ENCODE peak calls at places on chromosomes 4 and X, in ten cellular contexts. P, M, J, F, E, G, Y, D, U and X are unnamed samples.

GRCh38 chrX:35699642-35700041 is 98.5 kb upstream of the MAGEB16 start:
- DNase-seq in D (no peak), Y (no peak), P (no peak), E (no peak), M (no peak), U (no peak), J (no peak), F (no peak), G (no peak), X (no peak)

GRCh38 chr4:41241919-41242318 is 14.8 kb upstream of the UCHL1 start:
- DNase-seq in M (no peak), E (no peak), U (no peak), J (no peak), F (no peak), Y (no peak), G (no peak), P (no peak), D (no peak), X (no peak)

GRCh38 chrX:51891821-51892551 is 1.4 kb upstream of the MAGED1 start:
- DNase-seq in G (peak; percentile 31), E (peak; percentile 24), U (no peak), J (no peak), Y (no peak), D (no peak), M (peak; percentile 75), P (peak; percentile 42), F (peak; percentile 69), X (no peak)

GRCh38 chrX:150765237-150765636 is 72.0 kb downstream of the MTMR1 start:
- DNase-seq in P (peak; percentile 36), U (no peak), E (no peak), J (no peak), M (no peak), D (no peak), Y (no peak), F (no peak), G (no peak), X (no peak)

GRCh38 chr4:3639613-3640586 is 107.7 kb upstream of the LRPAP1 start:
- DNase-seq in Y (no peak), F (no peak), J (no peak), U (no peak), P (no peak), E (no peak), M (peak; percentile 9), D (no peak), G (no peak), X (no peak)

GRCh38 chr4:119124314-119124713 is 11.3 kb upstream of the MYOZ2 start:
- DNase-seq in F (no peak), E (no peak), P (no peak), U (no peak), M (peak; percentile 80), G (no peak), Y (no peak), J (peak; percentile 8), D (no peak), X (no peak)

GRCh38 chr4:75542824-75543223 is 13.0 kb upstream of the ODAPH start:
- DNase-seq in J (peak; percentile 99), E (no peak), D (no peak), G (no peak), M (peak; percentile 93), F (peak; percentile 96), P (no peak), Y (no peak), U (no peak), X (no peak)

GRCh38 chr4:139606600-139607301 is 50.7 kb upstream of the SETD7 start:
- DNase-seq in M (peak; percentile 25), D (no peak), U (no peak), G (peak; percentile 65), P (no peak), J (peak; percentile 14), F (peak; percentile 70), Y (no peak), E (no peak), X (no peak)

GRCh38 chrX:4935387-4935786 is 1221.9 kb upstream of the PRKX start:
- DNase-seq in U (no peak), M (no peak), G (no peak), J (no peak), F (no peak), E (no peak), Y (no peak), P (no peak), D (no peak), X (no peak)

GRCh38 chr4:95549246-95550138 is 719 bp upstream of the UNC5C start:
- DNase-seq in F (peak; percentile 19), D (no peak), M (peak; percentile 52), U (peak; percentile 78), J (peak; percentile 60), E (peak; percentile 18), Y (no peak), G (peak; percentile 44), P (peak; percentile 86), X (no peak)

GRCh38 chr4:16092682-16093319 is 9.0 kb upstream of the PROM1 start:
- DNase-seq in M (no peak), P (peak; percentile 68), J (no peak), E (no peak), D (no peak), G (no peak), U (no peak), F (no peak), Y (no peak), X (no peak)

GRCh38 chr4:26854701-26855100 is 5.9 kb upstream of the STIM2 start:
- DNase-seq in E (no peak), M (no peak), G (no peak), J (no peak), Y (no peak), P (no peak), F (no peak), U (no peak), D (no peak), X (no peak)

GRCh38 chrX:45811307-45811706 is 610.6 kb upstream of the DIPK2B start:
- DNase-seq in P (no peak), Y (no peak), E (no peak), U (no peak), M (no peak), D (no peak), F (no peak), J (no peak), G (no peak), X (no peak)

GRCh38 chrX:45801554-45801953 is 600.9 kb upstream of the DIPK2B start:
- DNase-seq in G (no peak), F (peak; percentile 34), M (no peak), D (no peak), U (peak; percentile 29), E (no peak), J (peak; percentile 50), P (no peak), Y (no peak), X (no peak)

GRCh38 chrX:45807572-45808425 is 607.1 kb upstream of the DIPK2B start:
- DNase-seq in Y (no peak), D (no peak), F (peak; percentile 70), U (peak; percentile 9), J (peak; percentile 50), G (peak; percentile 67), E (no peak), M (peak; percentile 81), P (no peak), X (no peak)

GRCh38 chrX:45803383-45803921 is 602.8 kb upstream of the DIPK2B start:
- DNase-seq in P (no peak), F (peak; percentile 94), U (no peak), Y (no peak), J (peak; percentile 98), M (peak; percentile 93), E (no peak), G (peak; percentile 91), D (no peak), X (no peak)

GRCh38 chrX:45806410-45807121 is 605.9 kb upstream of the DIPK2B start:
- DNase-seq in G (peak; percentile 67), E (no peak), U (peak; percentile 40), J (peak; percentile 69), F (peak; percentile 92), Y (peak; percentile 14), P (no peak), D (no peak), M (peak; percentile 97), X (no peak)
- H3K27ac ChIP-seq in G (peak overlapping the region; percentile 92), E (peak overlapping the region; percentile 83), U (peak overlapping the region; percentile 78), J (peak overlapping the region; percentile 85), F (peak overlapping the region; percentile 86), Y (peak overlapping the region; percentile 87), P (peak overlapping the region; percentile 38), D (peak overlapping the region; percentile 62), M (peak overlapping the region; percentile 97), X (peak overlapping the region; percentile 70)

GRCh38 chrX:145502670-145503069 is 255.4 kb downstream of the SPANXN1 start:
- DNase-seq in M (no peak), Y (no peak), G (no peak), P (no peak), D (no peak), J (no peak), U (no peak), F (no peak), E (no peak), X (no peak)
- H3K9me3 ChIP-seq in M (no peaks in the 10 kb centered on the region), Y (no peaks in the 10 kb centered on the region), G (no peaks in the 10 kb centered on the region), P (peaks cover 16% of the 10 kb centered on the region), D (no peaks in the 10 kb centered on the region), J (peaks cover 8% of the 10 kb centered on the region), U (no peaks in the 10 kb centered on the region), F (peaks cover 18% of the 10 kb centered on the region), E (no peaks in the 10 kb centered on the region), X (no peaks in the 10 kb centered on the region)

GRCh38 chr4:84722720-84723119 is 139.8 kb downstream of the CDS1 start:
- DNase-seq in F (no peak), Y (no peak), M (no peak), P (no peak), G (no peak), U (no peak), E (no peak), J (no peak), D (no peak), X (no peak)
- H3K36me3 ChIP-seq in F (peaks cover 16% of the 10 kb centered on the region), Y (no peaks in the 10 kb centered on the region), M (peaks cover 17% of the 10 kb centered on the region), P (peaks cover 86% of the 10 kb centered on the region), G (peaks cover 71% of the 10 kb centered on the region), U (peaks cover 20% of the 10 kb centered on the region), E (peaks cover 2% of the 10 kb centered on the region), J (peaks cover 13% of the 10 kb centered on the region), D (peaks cover 25% of the 10 kb centered on the region), X (peaks cover 7% of the 10 kb centered on the region)

GRCh38 chrX:118271770-118272169 is 74.1 kb upstream of the WDR44 start:
- DNase-seq in M (peak; percentile 1), E (no peak), G (no peak), D (no peak), J (no peak), Y (no peak), P (no peak), F (peak; percentile 35), U (no peak), X (no peak)

DNA sequence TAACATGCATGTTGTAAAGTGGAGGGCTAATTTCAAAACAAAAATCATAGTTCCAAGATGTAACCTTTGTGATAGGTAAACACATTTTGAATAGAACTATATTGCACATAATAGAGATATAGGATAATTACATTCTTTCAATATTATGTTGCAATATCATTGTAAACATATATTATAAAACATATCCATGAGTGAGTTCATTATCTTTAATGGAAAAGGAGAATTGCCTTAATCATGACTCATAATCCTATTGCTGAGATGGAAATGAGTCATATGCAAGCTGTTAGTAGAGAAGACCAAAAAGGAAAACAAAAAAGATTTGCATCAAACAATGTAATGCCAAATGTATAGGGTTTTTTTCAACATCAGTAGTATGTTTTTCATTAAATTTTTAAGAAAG is 73.7 kb upstream of the WDR44 start:
- DNase-seq in M (peak; percentile 16), E (no peak), G (no peak), U (no peak), F (peak; percentile 52), J (peak; percentile 27), D (no peak), Y (no peak), P (no peak), X (no peak)
- H3K27ac ChIP-seq in M (no peak overlapping the region), E (no peak overlapping the region), G (no peak overlapping the region), U (no peak overlapping the region), F (no peak overlapping the region), J (no peak overlapping the region), D (no peak overlapping the region), Y (no peak overlapping the region), P (no peak overlapping the region), X (no peak overlapping the region)